ENCODE peak calls at places on chromosomes 11 and 22, in four cellular contexts. J, W, E and V are unnamed samples.
A peak's percentile ranks its signal among the peaks of the same experiment; 100 is the strongest.

GRCh38 chr11:1351278-1351937 is 38.3 kb upstream of the BRSK2 start:
- DNase-seq in J (no peak), W (peak; percentile 38), E (no peak), V (peak; percentile 28)

GRCh38 chr11:86787651-86788050 is 12.7 kb upstream of the PRSS23 start:
- DNase-seq in J (no peak), W (no peak), E (no peak), V (no peak)

GRCh38 chr22:46145361-46145851 is 4.9 kb upstream of the PPARA start:
- DNase-seq in J (no peak), W (no peak), E (no peak), V (no peak)

GRCh38 chr11:10303558-10304363 is 1.1 kb upstream of the ADM start:
- DNase-seq in J (no peak), W (peak; percentile 86), E (peak; percentile 50), V (peak; percentile 84)

GRCh38 chr11:65873280-65874156 is 918 bp upstream of the EFEMP2 start:
- DNase-seq in J (peak; percentile 97), W (peak; percentile 95), E (peak; percentile 99), V (peak; percentile 77)

GRCh38 chr22:49689255-49689770 is 138.4 kb downstream of the BRD1 start:
- DNase-seq in J (no peak), W (no peak), E (no peak), V (no peak)

GRCh38 chr22:17149073-17149815 is 9.8 kb downstream of the HDHD5 start:
- DNase-seq in J (no peak), W (no peak), E (no peak), V (no peak)

GRCh38 chr11:46256540-46257001 is 20.9 kb upstream of the CREB3L1 start:
- DNase-seq in J (no peak), W (no peak), E (no peak), V (no peak)

GRCh38 chr11:126359431-126360048 is 4.1 kb downstream of the ST3GAL4 start:
- DNase-seq in J (no peak), W (no peak), E (no peak), V (no peak)

GRCh38 chr11:59180168-59180567 is 8.2 kb downstream of the DTX4 start:
- DNase-seq in J (no peak), W (no peak), E (no peak), V (no peak)

GRCh38 chr11:128716661-128717210 is 22.9 kb downstream of the FLI1 start:
- DNase-seq in J (peak; percentile 55), W (no peak), E (peak; percentile 52), V (peak; percentile 22)

GRCh38 chr11:37963440-37963839 is 1365.4 kb upstream of the RAG2 start:
- DNase-seq in J (no peak), W (no peak), E (no peak), V (no peak)

GRCh38 chr22:25482868-25483639 is 81.4 kb upstream of the GRK3 start:
- DNase-seq in J (no peak), W (no peak), E (no peak), V (no peak)

GRCh38 chr11:95715777-95716241 is 73.8 kb downstream of the FAM76B start:
- DNase-seq in J (no peak), W (peak; percentile 4), E (no peak), V (no peak)